ENCODE peak calls at places on chromosomes 7 and 10, in seven cellular contexts. K is naive thymus-derived CD4-positive, alpha-beta T cell; R is brain microvascular endothelial cell; V is foreskin keratinocyte; N is uterus; S is effector memory CD4-positive, alpha-beta T cell; Q is RWPE1. A is an unnamed sample.

GRCh38 chr7:117218700-117219099 is 104.2 kb downstream of the WNT2 start:
- DNase-seq in K (no peak), R (no peak), V (peak), N (no peak), S (no peak), Q (no peak), A (no peak)

GRCh38 chr10:97350138-97350537 is 15.6 kb upstream of the FRAT2 start:
- DNase-seq in K (no peak), R (no peak), V (no peak), N (no peak), S (no peak), Q (no peak), A (no peak)

GRCh38 chr7:29723599-29723998 is 82.7 kb upstream of the WIPF3 start:
- DNase-seq in K (no peak), R (peak), V (peak), N (no peak), S (no peak), Q (no peak), A (peak)

GRCh38 chr10:44619975-44620374 is 235.1 kb upstream of the CXCL12 start:
- DNase-seq in K (no peak), R (no peak), V (no peak), N (no peak), S (no peak), Q (no peak), A (no peak)

GRCh38 chr7:44590910-44591309 is 8.9 kb upstream of the TMED4 start:
- DNase-seq in K (no peak), R (no peak), V (no peak), N (no peak), S (no peak), Q (no peak), A (no peak)

GRCh38 chr7:50660040-50660829 is 95.0 kb upstream of the DDC start:
- DNase-seq in K (peak), R (no peak), V (no peak), N (peak), S (peak), Q (no peak), A (no peak)

GRCh38 chr10:124875596-124875995 is 66.3 kb upstream of the ZRANB1 start:
- DNase-seq in K (no peak), R (peak), V (peak), N (no peak), S (no peak), Q (no peak), A (peak)

GRCh38 chr10:122044713-122045112 is 55.8 kb downstream of the TACC2 start:
- DNase-seq in K (no peak), R (peak), V (no peak), N (peak), S (no peak), Q (no peak), A (no peak)

GRCh38 chr7:747186-747585 is 20.1 kb upstream of the PRKAR1B start:
- DNase-seq in K (no peak), R (no peak), V (no peak), N (no peak), S (no peak), Q (no peak), A (no peak)

GRCh38 chr10:42952931-42953683 is 123.8 kb upstream of the RET start:
- DNase-seq in K (no peak), R (no peak), V (no peak), N (no peak), S (no peak), Q (no peak), A (no peak)

GRCh38 chr10:50395279-50395678 is 144.0 kb upstream of the ASAH2 start:
- DNase-seq in K (no peak), R (peak), V (peak), N (no peak), S (no peak), Q (peak), A (peak)

GRCh38 chr10:112663181-112663879 is 216.3 kb downstream of the VTI1A start:
- DNase-seq in K (no peak), R (peak), V (peak), N (no peak), S (no peak), Q (peak), A (peak)

GRCh38 chr7:2309889-2310331 is 4.3 kb downstream of the SNX8 start:
- DNase-seq in K (no peak), R (peak), V (peak), N (no peak), S (no peak), Q (peak), A (no peak)

GRCh38 chr10:13865758-13866491 is 279.2 kb downstream of the PRPF18 start:
- DNase-seq in K (no peak), R (peak), V (peak), N (no peak), S (no peak), Q (peak), A (peak)

GRCh38 chr10:78957471-78958039 is 111.2 kb upstream of the ZMIZ1 start:
- DNase-seq in K (no peak), R (peak), V (no peak), N (no peak), S (no peak), Q (no peak), A (peak)

GRCh38 chr7:138186951-138187351 is 110.7 kb downstream of the AKR1D1 start:
- DNase-seq in K (no peak), R (peak), V (no peak), N (no peak), S (no peak), Q (peak), A (peak)

GRCh38 chr10:53109320-53109719 is 336.7 kb upstream of the MBL2 start:
- DNase-seq in K (no peak), R (no peak), V (no peak), N (no peak), S (no peak), Q (no peak), A (no peak)

GRCh38 chr10:78335691-78336401 is 302.2 kb downstream of the RPS24 start:
- DNase-seq in K (no peak), R (peak), V (no peak), N (peak), S (no peak), Q (no peak), A (no peak)

GRCh38 chr7:74173866-74174605 is at the start of gene EIF4H:
- DNase-seq in K (peak), R (peak), V (peak), N (peak), S (peak), Q (peak), A (peak)

GRCh38 chr7:106870983-106871410 is 5.9 kb downstream of the PIK3CG start:
- DNase-seq in K (no peak), R (no peak), V (no peak), N (no peak), S (no peak), Q (no peak), A (no peak)

GRCh38 chr7:83325083-83325482 is 162.4 kb upstream of the PCLO start:
- DNase-seq in K (no peak), R (no peak), V (no peak), N (no peak), S (no peak), Q (no peak), A (no peak)

GRCh38 chr7:151058766-151059361 is 525 bp upstream of the SLC4A2 start:
- DNase-seq in K (no peak), R (no peak), V (peak), N (no peak), S (no peak), Q (peak), A (peak)

GRCh38 chr10:71708301-71708703 is 11.3 kb downstream of the C10orf105 start:
- DNase-seq in K (peak), R (no peak), V (no peak), N (no peak), S (peak), Q (peak), A (no peak)

GRCh38 chr7:322708-323111 is 32.7 kb downstream of the FOXL3 start:
- DNase-seq in K (no peak), R (no peak), V (no peak), N (no peak), S (no peak), Q (no peak), A (no peak)

GRCh38 chr7:69619619-69620018 is 21.3 kb downstream of the AUTS2 start:
- DNase-seq in K (no peak), R (no peak), V (no peak), N (no peak), S (no peak), Q (no peak), A (no peak)

GRCh38 chr7:68783671-68784070 is 814.6 kb upstream of the AUTS2 start:
- DNase-seq in K (no peak), R (no peak), V (no peak), N (no peak), S (no peak), Q (no peak), A (no peak)

GRCh38 chr10:99733366-99733765 is 1.3 kb downstream of the CUTC start:
- DNase-seq in K (no peak), R (no peak), V (no peak), N (no peak), S (no peak), Q (no peak), A (no peak)
- H3K27ac ChIP-seq in K (no peak), R (no peak), V (no peak), N (no peak), S (no peak), Q (peak), A (no peak)

GRCh38 chr7:100901921-100902332 is 6.2 kb upstream of the ACHE start:
- DNase-seq in K (no peak), R (no peak), V (no peak), N (no peak), S (no peak), Q (no peak), A (no peak)

GRCh38 chr7:100897772-100898454 is 2.2 kb upstream of the ACHE start:
- DNase-seq in K (no peak), R (no peak), V (no peak), N (no peak), S (no peak), Q (no peak), A (no peak)

GRCh38 chr7:100902638-100903037 is 7.0 kb upstream of the ACHE start:
- DNase-seq in K (no peak), R (no peak), V (no peak), N (no peak), S (no peak), Q (no peak), A (no peak)

GRCh38 chr7:100899432-100899831 is 3.7 kb upstream of the ACHE start:
- DNase-seq in K (no peak), R (no peak), V (no peak), N (no peak), S (no peak), Q (no peak), A (no peak)

DNA sequence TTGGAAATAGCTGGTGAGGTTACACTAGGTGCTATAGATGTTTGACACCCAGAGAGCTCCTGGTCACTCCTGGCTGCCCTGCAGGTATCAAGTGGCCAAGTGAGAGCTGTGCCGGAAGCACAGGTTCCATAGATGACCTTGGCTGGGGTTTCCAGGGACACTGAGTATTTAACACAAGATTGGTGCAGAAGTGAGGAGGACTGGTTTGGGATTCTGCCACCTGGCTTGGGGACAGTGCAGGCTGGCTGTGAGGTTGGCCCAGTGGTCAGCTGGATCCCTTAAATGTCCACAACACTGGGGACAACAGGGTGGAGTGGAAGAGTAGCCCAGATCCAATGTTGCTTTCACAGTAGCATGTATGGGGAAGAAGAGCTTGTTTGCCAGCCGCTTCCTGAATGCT is 5.3 kb upstream of the ACHE start:
- DNase-seq in K (no peak), R (no peak), V (no peak), N (no peak), S (no peak), Q (no peak), A (no peak)
- H3K27ac ChIP-seq in K (no peak), R (no peak), V (no peak), N (no peak), S (no peak), Q (no peak), A (no peak)

GRCh38 chr7:90210925-90211324 is 615 bp upstream of the STEAP2 start:
- DNase-seq in K (no peak), R (no peak), V (no peak), N (peak), S (no peak), Q (no peak), A (no peak)
- H3K27ac ChIP-seq in K (no peak), R (no peak), V (no peak), N (peak), S (no peak), Q (no peak), A (peak)

GRCh38 chr10:12471135-12471534 is 121.8 kb downstream of the CAMK1D start:
- DNase-seq in K (no peak), R (no peak), V (no peak), N (no peak), S (no peak), Q (no peak), A (no peak)

GRCh38 chr10:12465385-12466136 is 116.2 kb downstream of the CAMK1D start:
- DNase-seq in K (no peak), R (no peak), V (no peak), N (no peak), S (no peak), Q (no peak), A (no peak)

GRCh38 chr10:12466701-12467100 is 117.4 kb downstream of the CAMK1D start:
- DNase-seq in K (no peak), R (peak), V (no peak), N (no peak), S (no peak), Q (no peak), A (no peak)

GRCh38 chr10:12470719-12471118 is 121.4 kb downstream of the CAMK1D start:
- DNase-seq in K (no peak), R (no peak), V (no peak), N (no peak), S (no peak), Q (no peak), A (no peak)

GRCh38 chr10:12469345-12469744 is 120.0 kb downstream of the CAMK1D start:
- DNase-seq in K (no peak), R (no peak), V (no peak), N (no peak), S (no peak), Q (no peak), A (no peak)
- H3K27ac ChIP-seq in K (no peak), R (no peak), V (no peak), N (no peak), S (no peak), Q (no peak), A (no peak)

A was measured in mammary epithelial cell.